ENCODE peak calls at places on chromosomes 11 and 22, in five cellular contexts. X, O, V, M and U are unnamed samples.

GRCh38 chr11:76240666-76241065 is 34.4 kb upstream of the WNT11 start:
- DNase-seq in X (no peak), M (no peak), V (no peak), O (no peak), U (no peak)

GRCh38 chr22:20092477-20092854 is 12.4 kb downstream of the DGCR8 start:
- DNase-seq in X (no peak), O (no peak), V (no peak), M (no peak), U (no peak)

GRCh38 chr11:110131386-110132123 is 38.4 kb downstream of the ZC3H12C start:
- DNase-seq in M (no peak), X (peak; percentile 58), V (no peak), O (no peak), U (no peak)

GRCh38 chr11:37571248-37571647 is 973.2 kb upstream of the RAG2 start:
- DNase-seq in X (no peak), V (no peak), M (no peak), O (no peak), U (no peak)

GRCh38 chr22:40512426-40513136 is 123.9 kb downstream of the MRTFA start:
- DNase-seq in X (peak; percentile 10), V (peak; percentile 95), M (no peak), O (peak; percentile 79), U (peak; percentile 73)

GRCh38 chr11:108117746-108118371 is 3.5 kb upstream of the ACAT1 start:
- DNase-seq in X (no peak), O (peak; percentile 75), V (peak; percentile 67), M (no peak), U (no peak)

GRCh38 chr11:2774173-2775082 is 74.6 kb upstream of the KCNQ1OT1 start:
- DNase-seq in M (no peak), V (no peak), O (no peak), X (no peak), U (no peak)

GRCh38 chr11:4523666-4524065 is 21.3 kb upstream of the OR52M1 start:
- DNase-seq in X (no peak), M (no peak), V (no peak), O (peak; percentile 1), U (no peak)

GRCh38 chr11:84480151-84480550 is 1147.0 kb downstream of the DLG2 start:
- DNase-seq in X (no peak), V (no peak), M (no peak), O (no peak), U (no peak)

GRCh38 chr11:12329169-12329568 is 48.2 kb upstream of the PARVA start:
- DNase-seq in X (no peak), V (no peak), M (no peak), O (no peak), U (no peak)

GRCh38 chr11:9265211-9266131 is at the start of gene DENND5A:
- DNase-seq in O (peak; percentile 82), M (peak; percentile 88), X (peak; percentile 95), V (peak; percentile 91), U (no peak)

GRCh38 chr22:18975434-18976196 is 39.5 kb upstream of the PRODH start:
- DNase-seq in X (no peak), V (no peak), M (no peak), O (no peak), U (no peak)

GRCh38 chr11:9600651-9601040 is 27.2 kb downstream of the WEE1 start:
- DNase-seq in M (no peak), X (no peak), O (no peak), V (peak; percentile 78), U (no peak)

GRCh38 chr22:44532466-44533025 is 34.5 kb upstream of the RTL6 start:
- DNase-seq in X (no peak), V (no peak), O (no peak), M (no peak), U (no peak)

GRCh38 chr22:39731881-39732555 is 161.5 kb downstream of the CACNA1I start:
- DNase-seq in V (no peak), M (no peak), O (no peak), X (peak; percentile 49), U (no peak)

GRCh38 chr11:94730153-94730552 is 38.0 kb upstream of the AMOTL1 start:
- DNase-seq in V (peak; percentile 76), O (no peak), X (peak; percentile 47), M (no peak), U (no peak)

GRCh38 chr22:44080936-44081853 is 57.1 kb downstream of the PARVB start:
- DNase-seq in M (peak; percentile 67), V (peak; percentile 58), X (peak; percentile 94), O (peak; percentile 64), U (no peak)

GRCh38 chr11:78181155-78181554 is 7.3 kb downstream of the KCTD21 start:
- DNase-seq in M (no peak), X (no peak), V (no peak), O (peak; percentile 79), U (no peak)

GRCh38 chr22:30861131-30861530 is 107.4 kb downstream of the MORC2 start:
- DNase-seq in M (no peak), X (peak; percentile 42), O (no peak), V (no peak), U (no peak)

GRCh38 chr11:76782526-76783293 is 446 bp upstream of the TSKU start:
- DNase-seq in V (peak; percentile 95), O (peak; percentile 98), X (peak; percentile 94), M (no peak), U (peak; percentile 95)

GRCh38 chr11:2257023-2257700 is 13.2 kb downstream of the ASCL2 start:
- DNase-seq in V (no peak), O (no peak), X (no peak), M (no peak), U (no peak)

GRCh38 chr22:23384451-23384850 is 195.6 kb downstream of the IGLL1 start:
- DNase-seq in X (no peak), O (no peak), V (no peak), M (peak; percentile 45), U (no peak)

GRCh38 chr11:102485095-102485722 is 32.6 kb upstream of the TMEM123 start:
- DNase-seq in V (no peak), M (no peak), O (peak; percentile 50), X (no peak), U (no peak)

GRCh38 chr22:29607426-29607825 is 4.0 kb downstream of the NF2 start:
- DNase-seq in V (no peak), O (no peak), M (no peak), X (no peak), U (no peak)

GRCh38 chr11:130801287-130802146 is 114.8 kb downstream of the SNX19 start:
- DNase-seq in O (peak; percentile 10), X (no peak), V (peak; percentile 92), M (no peak), U (no peak)

GRCh38 chr11:17267576-17267975 is 9.0 kb upstream of the NUCB2 start:
- DNase-seq in V (peak; percentile 99), O (peak; percentile 72), X (no peak), M (no peak), U (no peak)

GRCh38 chr11:47991266-47991830 is 11.0 kb downstream of the PTPRJ start:
- DNase-seq in O (no peak), X (no peak), M (no peak), V (peak; percentile 98), U (no peak)

GRCh38 chr11:118003021-118003423 is 16.8 kb downstream of the IL10RA start:
- DNase-seq in V (no peak), O (no peak), X (no peak), M (no peak), U (no peak)

GRCh38 chr11:130666781-130667251 is 218.4 kb downstream of the ADAMTS15 start:
- DNase-seq in M (no peak), V (peak; percentile 23), X (no peak), O (no peak), U (no peak)

GRCh38 chr22:42533638-42533977 is 14.0 kb upstream of the RRP7A start:
- DNase-seq in V (no peak), X (no peak), O (no peak), M (no peak), U (no peak)

GRCh38 chr11:10902301-10902700 is 44.4 kb upstream of the ZBED5 start:
- DNase-seq in M (no peak), V (no peak), X (no peak), O (peak; percentile 75), U (no peak)

GRCh38 chr11:133991101-133991500 is 34.3 kb upstream of the IGSF9B start:
- DNase-seq in X (no peak), M (no peak), O (no peak), V (no peak), U (no peak)